ENCODE peak calls at places on chromosome 18, in four cellular contexts. J is sigmoid colon, M is HCT116, V is endothelial cell of umbilical vein. I is an unnamed sample.
A peak's percentile ranks its signal among the peaks of the same experiment; 100 is the strongest.

GRCh38 chr18:70245941-70246537 is 40.6 kb upstream of the RTTN start:
- DNase-seq in J (no peak), M (no peak), V (peak; percentile 11), I (no peak)

GRCh38 chr18:35155403-35156117 is 85.3 kb upstream of the ZNF397 start:
- DNase-seq in V (no peak), M (no peak), J (no peak), I (no peak)

GRCh38 chr18:8910843-8911242 is 191.7 kb upstream of the NDUFV2 start:
- DNase-seq in V (no peak), J (no peak), M (no peak), I (no peak)

GRCh38 chr18:61581578-61582204 is 248.5 kb downstream of the CDH20 start:
- DNase-seq in M (peak; percentile 22), V (peak; percentile 77), J (peak; percentile 80), I (no peak)

GRCh38 chr18:21997207-21998143 is 171.9 kb upstream of the GATA6 start:
- DNase-seq in J (no peak), M (peak; percentile 48), V (peak; percentile 68), I (peak; percentile 58)

GRCh38 chr18:6333981-6334380 is 80.7 kb downstream of the L3MBTL4 start:
- DNase-seq in M (no peak), J (no peak), V (no peak), I (no peak)

GRCh38 chr18:39561136-39561535 is 1995.5 kb upstream of the CELF4 start:
- DNase-seq in M (no peak), J (no peak), V (peak; percentile 93), I (no peak)

GRCh38 chr18:8332286-8332685 is 277.0 kb upstream of the RAB12 start:
- DNase-seq in J (no peak), M (no peak), V (no peak), I (no peak)

GRCh38 chr18:57813245-57813644 is 10.1 kb upstream of the ATP8B1 start:
- DNase-seq in V (peak; percentile 84), M (peak; percentile 31), J (no peak), I (no peak)

GRCh38 chr18:26708814-26709717 is 156.4 kb downstream of the AQP4 start:
- DNase-seq in M (no peak), J (no peak), V (no peak), I (no peak)

GRCh38 chr18:26549103-26549485 is 741 bp upstream of the KCTD1 start:
- DNase-seq in J (peak; percentile 69), V (peak; percentile 41), M (no peak), I (no peak)

GRCh38 chr18:44885507-44885906 is 204.8 kb downstream of the SETBP1 start:
- DNase-seq in V (no peak), J (no peak), M (no peak), I (no peak)

GRCh38 chr18:72460210-72460680 is 83.9 kb downstream of the CBLN2 start:
- DNase-seq in V (peak; percentile 40), M (no peak), J (no peak), I (no peak)

GRCh38 chr18:8681196-8681595 is 24.2 kb upstream of the MTCL1 start:
- DNase-seq in J (no peak), V (no peak), M (no peak), I (no peak)

GRCh38 chr18:12278153-12278764 is 24.1 kb downstream of the CIDEA start:
- DNase-seq in M (no peak), V (no peak), J (no peak), I (no peak)

GRCh38 chr18:29594494-29594893 is 1417.6 kb upstream of the CDH2 start:
- DNase-seq in M (no peak), V (no peak), J (no peak), I (no peak)

GRCh38 chr18:22932885-22933205 is 283 bp upstream of the RBBP8 start:
- DNase-seq in M (no peak), J (no peak), V (no peak), I (no peak)

GRCh38 chr18:60021556-60021955 is 121.8 kb downstream of the PMAIP1 start:
- DNase-seq in M (no peak), V (no peak), J (no peak), I (no peak)

GRCh38 chr18:6015364-6015763 is 120.0 kb upstream of the TMEM200C start:
- DNase-seq in M (no peak), J (no peak), V (no peak), I (no peak)

GRCh38 chr18:54558609-54559585 is 32.1 kb upstream of the DYNAP start:
- DNase-seq in M (no peak), J (no peak), V (peak; percentile 25), I (no peak)

GRCh38 chr18:57446322-57446721 is 11.1 kb downstream of the ONECUT2 start:
- DNase-seq in J (no peak), V (no peak), M (no peak), I (no peak)

GRCh38 chr18:12769644-12770440 is 67.0 kb downstream of the PSMG2 start:
- DNase-seq in J (no peak), V (no peak), M (no peak), I (no peak)

GRCh38 chr18:62384610-62385097 is 59.5 kb downstream of the TNFRSF11A start:
- DNase-seq in M (no peak), V (no peak), J (no peak), I (no peak)

GRCh38 chr18:8984131-8984670 is 118.3 kb upstream of the NDUFV2 start:
- DNase-seq in V (no peak), M (no peak), J (no peak), I (no peak)

GRCh38 chr18:7459851-7460774 is 107.0 kb upstream of the PTPRM start:
- DNase-seq in M (no peak), J (peak; percentile 77), V (no peak), I (no peak)

GRCh38 chr18:22465859-22466602 is 48.3 kb upstream of the CTAGE1 start:
- DNase-seq in M (peak; percentile 73), V (peak; percentile 73), J (peak; percentile 70), I (no peak)

GRCh38 chr18:29879763-29880162 is 1162.8 kb downstream of the DSC3 start:
- DNase-seq in M (no peak), J (no peak), V (no peak), I (no peak)

GRCh38 chr18:47120428-47120827 is 29.9 kb downstream of the HDHD2 start:
- DNase-seq in J (no peak), M (no peak), V (no peak), I (no peak)

GRCh38 chr18:78323453-78324230 is 656.0 kb upstream of the SALL3 start:
- DNase-seq in J (no peak), V (no peak), M (no peak), I (no peak)

GRCh38 chr18:1564793-1565192 is 660.1 kb downstream of the ADCYAP1 start:
- DNase-seq in V (no peak), M (no peak), J (no peak), I (no peak)

GRCh38 chr18:50283469-50284209 is 2.3 kb upstream of the MBD1 start:
- DNase-seq in J (no peak), M (no peak), V (no peak), I (no peak)

GRCh38 chr18:57276720-57277284 is 75.6 kb upstream of the ST8SIA3 start:
- DNase-seq in V (no peak), M (no peak), J (no peak), I (no peak)

GRCh38 chr18:527136-527535 is 26.6 kb upstream of the COLEC12 start:
- DNase-seq in M (no peak), J (no peak), V (peak; percentile 50), I (no peak)

GRCh38 chr18:55780591-55781071 is 192.6 kb upstream of the TCF4 start:
- DNase-seq in M (no peak), J (no peak), V (peak; percentile 50), I (no peak)
- H3K4me3 ChIP-seq in M (no peak overlapping the region), J (peak overlapping the region; percentile 65), V (peak overlapping the region; percentile 32), I (peak overlapping the region; percentile 79)

DNA sequence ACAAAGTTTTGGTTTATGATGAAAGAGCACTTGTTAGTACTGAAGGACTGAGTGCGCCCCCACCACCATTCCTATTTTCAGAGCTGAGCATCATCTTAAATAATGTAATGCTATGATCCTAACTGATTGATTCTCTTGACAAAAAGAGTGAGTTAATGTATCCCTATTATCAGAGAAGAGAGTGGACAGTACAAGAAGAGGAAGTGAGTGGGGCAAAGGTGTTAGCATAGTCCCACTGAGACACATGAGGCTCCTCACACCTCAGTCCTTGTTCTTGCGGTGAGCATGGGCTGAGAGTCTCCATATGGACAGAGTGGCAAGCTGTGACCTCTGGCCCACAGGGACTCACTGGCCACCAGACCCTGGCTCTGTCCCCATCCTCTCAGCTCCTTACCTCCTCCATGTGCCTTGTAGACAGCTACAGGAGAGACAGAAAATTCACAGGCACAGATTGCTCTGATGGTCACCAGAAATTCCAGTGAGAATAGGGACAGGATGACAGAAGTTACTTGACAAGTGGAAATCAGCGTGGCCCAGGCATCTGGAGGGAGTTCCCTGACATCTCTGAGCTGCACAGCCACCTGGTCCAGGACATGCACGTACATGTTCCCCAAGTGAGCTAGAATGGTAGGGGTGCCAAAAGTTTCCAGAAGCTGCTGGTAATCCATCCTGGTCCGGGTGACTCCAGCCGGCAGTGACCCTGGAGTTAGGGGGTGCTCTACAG is 32.6 kb downstream of the NAPG start:
- DNase-seq in V (no peak), J (no peak), M (no peak), I (no peak)
- TF ChIP-seq POLR2AphosphoS5 in V (no peak), J (no peak), M (no peak), I (peak; percentile 2)

GRCh38 chr18:23943903-23944624 is 70.5 kb upstream of the TTC39C start:
- DNase-seq in V (no peak), J (peak; percentile 50), M (no peak), I (no peak)
- H3K27ac ChIP-seq in V (no peak overlapping the region), J (no peak overlapping the region), M (no peak overlapping the region), I (no peak overlapping the region)

DNA sequence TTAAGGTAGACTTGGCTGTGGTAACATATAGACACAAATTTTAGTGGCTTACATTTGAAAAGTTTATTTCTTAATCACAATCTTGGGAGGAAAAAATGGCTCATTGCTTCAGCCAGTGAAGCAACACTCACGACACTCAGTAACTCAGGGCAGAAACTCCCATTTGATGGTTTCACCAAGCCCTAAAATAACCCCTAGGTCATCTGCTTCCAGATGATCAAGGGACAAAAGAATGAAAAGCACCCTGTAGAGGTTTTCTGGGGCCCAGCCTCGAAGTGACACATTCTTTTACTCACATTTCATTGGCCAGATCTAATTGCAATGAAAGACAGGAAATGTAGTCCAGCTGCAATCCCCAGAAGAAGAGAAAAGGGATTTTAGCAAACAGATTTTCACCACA is 275.9 kb downstream of the TMX3 start:
- DNase-seq in M (no peak), J (no peak), V (no peak), I (no peak)
- H3K4me3 ChIP-seq in M (no peak overlapping the region), J (no peak overlapping the region), V (no peak overlapping the region), I (no peak overlapping the region)

GRCh38 chr18:79825913-79826312 is 28.2 kb downstream of the KCNG2 start:
- DNase-seq in J (no peak), V (no peak), M (no peak), I (no peak)
- TF ChIP-seq POLR2AphosphoS5 in J (no peak), V (no peak), M (no peak), I (no peak)

GRCh38 chr18:33841221-33841967 is 263.4 kb downstream of the ASXL3 start:
- DNase-seq in J (no peak), M (no peak), V (no peak), I (no peak)
- H3K27ac ChIP-seq in J (no peak overlapping the region), M (no peak overlapping the region), V (no peak overlapping the region), I (no peak overlapping the region)

GRCh38 chr18:75335511-75335910 is 92.0 kb downstream of the SMIM21 start:
- DNase-seq in M (no peak), J (no peak), V (no peak), I (no peak)
- H3K4me3 ChIP-seq in M (no peak overlapping the region), J (no peak overlapping the region), V (no peak overlapping the region), I (no peak overlapping the region)

GRCh38 chr18:36262971-36263370 is 34.5 kb upstream of the FHOD3 start:
- DNase-seq in J (no peak), V (no peak), M (no peak), I (no peak)
- TF ChIP-seq POLR2AphosphoS5 in J (no peak), V (no peak), M (no peak), I (no peak)